ENCODE peak calls at places on chromosomes 4 and X, in six cellular contexts. W, D, Q, J, K and F are unnamed samples.

GRCh38 chr4:41874398-41874797 is 60.8 kb upstream of the TMEM33 start:
- DNase-seq in W (no peak), D (no peak), Q (no peak), J (no peak), K (no peak), F (peak)

GRCh38 chrX:18793601-18794089 is 86.2 kb downstream of the PPEF1 start:
- DNase-seq in W (no peak), D (peak), Q (no peak), J (no peak), K (no peak), F (peak)

GRCh38 chrX:33252306-33252825 is 41.0 kb upstream of the DMD start:
- DNase-seq in W (peak), D (no peak), Q (no peak), J (peak), K (no peak), F (no peak)

GRCh38 chr4:7904108-7904516 is 35.5 kb downstream of the AFAP1 start:
- DNase-seq in W (peak), D (peak), Q (no peak), J (no peak), K (peak), F (no peak)

GRCh38 chr4:176791591-176792347 is 953 bp downstream of the VEGFC start:
- DNase-seq in W (peak), D (peak), Q (peak), J (no peak), K (peak), F (peak)

GRCh38 chrX:108494416-108495095 is 54.9 kb downstream of the COL4A5 start:
- DNase-seq in W (peak), D (peak), Q (no peak), J (no peak), K (no peak), F (no peak)

GRCh38 chr4:128287159-128287870 is at the start of gene PGRMC2:
- DNase-seq in W (peak), D (peak), Q (peak), J (no peak), K (peak), F (peak)

GRCh38 chr4:8393593-8394038 is 46.9 kb downstream of the ACOX3 start:
- DNase-seq in W (peak), D (peak), Q (peak), J (no peak), K (peak), F (no peak)

GRCh38 chr4:148226341-148226740 is 215.9 kb downstream of the NR3C2 start:
- DNase-seq in W (no peak), D (no peak), Q (no peak), J (no peak), K (peak), F (no peak)

GRCh38 chr4:55397024-55397520 is 1.3 kb downstream of the TMEM165 start:
- DNase-seq in W (no peak), D (peak), Q (no peak), J (no peak), K (no peak), F (no peak)

GRCh38 chrX:79570524-79571240 is 203.5 kb upstream of the ITM2A start:
- DNase-seq in W (no peak), D (no peak), Q (no peak), J (no peak), K (no peak), F (no peak)

GRCh38 chrX:1020634-1021166 is 191.7 kb downstream of the CRLF2 start:
- DNase-seq in W (no peak), D (no peak), Q (no peak), J (no peak), K (peak), F (no peak)

GRCh38 chr4:164204434-164204833 is 549.5 kb upstream of the SMIM31 start:
- DNase-seq in W (peak), D (peak), Q (no peak), J (no peak), K (peak), F (no peak)

GRCh38 chr4:44149242-44149641 is 299.4 kb downstream of the KCTD8 start:
- DNase-seq in W (no peak), D (no peak), Q (no peak), J (no peak), K (no peak), F (no peak)

GRCh38 chr4:52574036-52574435 is 85.1 kb downstream of the USP46 start:
- DNase-seq in W (peak), D (peak), Q (no peak), J (no peak), K (no peak), F (no peak)

GRCh38 chr4:90145331-90145730 is 18.1 kb downstream of the CCSER1 start:
- DNase-seq in W (no peak), D (no peak), Q (no peak), J (no peak), K (no peak), F (no peak)

DNA sequence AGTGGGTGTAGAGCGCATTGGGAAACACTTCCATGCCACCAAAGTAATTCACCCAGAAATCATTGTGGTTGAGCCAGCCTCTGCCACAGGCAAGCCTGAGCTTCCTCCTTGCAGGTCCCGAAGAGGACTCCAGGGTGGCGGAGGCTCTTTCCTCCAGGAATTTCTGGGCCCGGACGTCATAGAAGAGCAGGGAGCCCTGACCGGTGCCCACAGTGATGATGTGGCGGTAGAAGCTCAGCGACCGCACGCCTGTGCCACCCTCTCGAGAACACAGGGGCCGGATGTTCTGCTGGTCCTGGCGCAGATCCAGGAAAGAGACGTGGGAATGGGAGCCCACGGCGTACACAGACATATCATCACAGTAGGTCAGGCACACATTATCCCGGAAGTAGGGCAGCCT is 1.3 kb downstream of the DCAF12L1 start:
- DNase-seq in W (no peak), D (no peak), Q (no peak), J (no peak), K (no peak), F (peak)
- H4K91ac ChIP-seq in W (no peak), D (no peak), Q (no peak), J (no peak), K (no peak), F (no peak)

GRCh38 chr4:145076473-145076855 is 21.5 kb downstream of the ANAPC10 start:
- DNase-seq in W (peak), D (no peak), Q (no peak), J (no peak), K (peak), F (no peak)
- H3K9ac ChIP-seq in W (no peak), D (no peak), Q (no peak), J (no peak), K (no peak), F (no peak)

GRCh38 chr4:6513678-6514077 is 41.3 kb upstream of the PPP2R2C start:
- DNase-seq in W (no peak), D (no peak), Q (no peak), J (no peak), K (no peak), F (no peak)
- H4K91ac ChIP-seq in W (no peak), D (no peak), Q (no peak), J (no peak), K (no peak), F (no peak)

GRCh38 chrX:92270936-92271655 is 491.9 kb downstream of the PCDH11X start:
- DNase-seq in W (no peak), D (no peak), Q (no peak), J (no peak), K (no peak), F (no peak)
- H3K9ac ChIP-seq in W (no peak), D (peak), Q (no peak), J (no peak), K (no peak), F (no peak)

DNA sequence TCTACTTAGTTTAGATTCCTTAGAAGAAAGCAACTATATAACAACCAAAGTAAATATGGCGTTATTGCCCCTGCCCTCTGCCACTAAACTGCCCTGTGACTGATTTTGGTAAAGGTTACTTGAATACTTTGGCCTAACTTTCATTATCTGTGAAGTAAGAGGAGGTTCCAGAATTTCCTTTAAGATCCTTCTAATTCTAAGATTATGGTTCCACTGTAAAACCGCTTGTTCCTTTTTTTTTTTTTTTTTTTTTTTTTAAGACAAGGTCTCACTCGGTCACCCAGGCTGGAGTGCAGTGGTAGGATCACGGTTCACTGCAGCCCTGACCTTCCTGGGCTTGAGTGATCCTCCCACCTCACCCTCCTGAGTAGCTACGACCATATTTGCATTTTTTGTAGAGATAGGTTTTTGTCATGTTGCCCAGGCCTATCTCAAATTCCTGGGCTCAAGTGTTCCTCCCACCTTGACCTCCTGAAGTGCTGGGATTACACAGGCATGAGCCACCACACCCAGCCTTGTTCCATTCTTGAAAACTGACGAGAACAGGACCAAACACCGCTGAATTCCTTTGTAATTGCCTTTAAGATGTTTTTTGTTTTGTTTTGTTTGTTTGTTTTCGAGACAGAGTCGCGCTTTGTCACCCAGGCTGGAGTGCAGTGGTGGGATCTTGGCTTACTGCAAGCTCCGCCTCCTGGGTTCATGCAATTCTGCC is 7.0 kb downstream of the PDS5A start:
- DNase-seq in W (no peak), D (no peak), Q (no peak), J (peak), K (peak), F (peak)
- H4K91ac ChIP-seq in W (no peak), D (no peak), Q (no peak), J (no peak), K (no peak), F (no peak)

GRCh38 chr4:185567828-185568442 is 32.6 kb upstream of the PDLIM3 start:
- DNase-seq in W (peak), D (peak), Q (no peak), J (no peak), K (peak), F (no peak)
- H3K9ac ChIP-seq in W (no peak), D (peak), Q (no peak), J (no peak), K (no peak), F (no peak)

GRCh38 chrX:149499766-149500165 is 5.3 kb downstream of the IDS start:
- DNase-seq in W (no peak), D (no peak), Q (no peak), J (no peak), K (no peak), F (no peak)

GRCh38 chrX:149497054-149497453 is 8.1 kb downstream of the IDS start:
- DNase-seq in W (no peak), D (no peak), Q (no peak), J (no peak), K (no peak), F (no peak)

GRCh38 chrX:149497626-149498025 is 7.5 kb downstream of the IDS start:
- DNase-seq in W (peak), D (no peak), Q (no peak), J (no peak), K (no peak), F (no peak)

GRCh38 chrX:149495573-149496071 is 9.5 kb downstream of the IDS start:
- DNase-seq in W (peak), D (peak), Q (no peak), J (no peak), K (peak), F (no peak)

GRCh38 chrX:149498767-149499166 is 6.3 kb downstream of the IDS start:
- DNase-seq in W (no peak), D (no peak), Q (no peak), J (no peak), K (no peak), F (no peak)
- H4K91ac ChIP-seq in W (no peak), D (no peak), Q (no peak), J (no peak), K (no peak), F (no peak)

GRCh38 chr4:158036998-158037397 is 135.8 kb downstream of the GASK1B start:
- DNase-seq in W (no peak), D (no peak), Q (no peak), J (no peak), K (no peak), F (no peak)

GRCh38 chr4:158038718-158039117 is 134.1 kb downstream of the GASK1B start:
- DNase-seq in W (no peak), D (no peak), Q (no peak), J (no peak), K (peak), F (no peak)

GRCh38 chr4:158043971-158044618 is 128.7 kb downstream of the GASK1B start:
- DNase-seq in W (no peak), D (no peak), Q (no peak), J (no peak), K (peak), F (no peak)

GRCh38 chr4:158046345-158046744 is 126.5 kb downstream of the GASK1B start:
- DNase-seq in W (no peak), D (peak), Q (no peak), J (no peak), K (no peak), F (no peak)

GRCh38 chr4:158042591-158043030 is 130.2 kb downstream of the GASK1B start:
- DNase-seq in W (peak), D (peak), Q (no peak), J (no peak), K (no peak), F (no peak)
- H3K9ac ChIP-seq in W (no peak), D (peak), Q (no peak), J (no peak), K (no peak), F (no peak)

GRCh38 chr4:22712541-22712940 is 19.8 kb downstream of the GBA3 start:
- DNase-seq in W (no peak), D (no peak), Q (no peak), J (no peak), K (no peak), F (no peak)
- H4K91ac ChIP-seq in W (no peak), D (no peak), Q (no peak), J (no peak), K (no peak), F (no peak)

GRCh38 chr4:2412885-2413716 is 5.3 kb downstream of the ZFYVE28 start:
- DNase-seq in W (peak), D (peak), Q (peak), J (peak), K (peak), F (peak)

GRCh38 chr4:2413821-2414610 is 4.4 kb downstream of the ZFYVE28 start:
- DNase-seq in W (no peak), D (peak), Q (no peak), J (no peak), K (no peak), F (peak)

GRCh38 chr4:2411786-2412510 is 6.5 kb downstream of the ZFYVE28 start:
- DNase-seq in W (no peak), D (no peak), Q (no peak), J (no peak), K (no peak), F (no peak)

GRCh38 chr4:2415213-2415612 is 3.2 kb downstream of the ZFYVE28 start:
- DNase-seq in W (no peak), D (no peak), Q (no peak), J (no peak), K (no peak), F (no peak)

GRCh38 chr4:2412534-2412884 is 5.9 kb downstream of the ZFYVE28 start:
- DNase-seq in W (no peak), D (no peak), Q (no peak), J (no peak), K (no peak), F (no peak)
- H3K9ac ChIP-seq in W (no peak), D (peak), Q (peak), J (peak), K (no peak), F (no peak)